ENCODE peak calls at places on chromosomes 12 and 14, in five cellular contexts. One of them, this sample, is unnamed.

GRCh38 chr14:34355584-34356266 is 106.3 kb downstream of the SPTSSA start:
- DNase-seq in hippocampal formation: peak; percentile 57
- DNase-seq in GM03348: peak; percentile 46
- DNase-seq in posterior cingulate gyrus: no peak
- DNase-seq in stimulated activated CD8-positive, alpha-beta memory T cell treated with anti-CD3 and anti-CD28 coated beads, Interleukin-15, amount 100 ng/mL, for 24 hours: no peak
- DNase-seq in this sample: no peak

GRCh38 chr12:105729931-105730330 is 399.4 kb downstream of the C12orf75 start:
- DNase-seq in hippocampal formation: no peak
- DNase-seq in GM03348: no peak
- DNase-seq in posterior cingulate gyrus: no peak
- DNase-seq in stimulated activated CD8-positive, alpha-beta memory T cell treated with anti-CD3 and anti-CD28 coated beads, Interleukin-15, amount 100 ng/mL, for 24 hours: no peak
- DNase-seq in this sample: no peak

GRCh38 chr12:115012861-115013667 is 329.1 kb upstream of the TBX3 start:
- DNase-seq in hippocampal formation: no peak
- DNase-seq in GM03348: no peak
- DNase-seq in posterior cingulate gyrus: no peak
- DNase-seq in stimulated activated CD8-positive, alpha-beta memory T cell treated with anti-CD3 and anti-CD28 coated beads, Interleukin-15, amount 100 ng/mL, for 24 hours: no peak
- DNase-seq in this sample: no peak

GRCh38 chr12:96751626-96752025 is 155.4 kb upstream of the NEDD1 start:
- DNase-seq in hippocampal formation: no peak
- DNase-seq in GM03348: no peak
- DNase-seq in posterior cingulate gyrus: no peak
- DNase-seq in stimulated activated CD8-positive, alpha-beta memory T cell treated with anti-CD3 and anti-CD28 coated beads, Interleukin-15, amount 100 ng/mL, for 24 hours: no peak
- DNase-seq in this sample: no peak

GRCh38 chr12:118136559-118137003 is 657 bp downstream of the PEBP1 start:
- DNase-seq in hippocampal formation: no peak
- DNase-seq in GM03348: peak; percentile 62
- DNase-seq in posterior cingulate gyrus: peak; percentile 85
- DNase-seq in stimulated activated CD8-positive, alpha-beta memory T cell treated with anti-CD3 and anti-CD28 coated beads, Interleukin-15, amount 100 ng/mL, for 24 hours: peak; percentile 12
- DNase-seq in this sample: no peak

GRCh38 chr14:99775351-99775750 is 17.9 kb upstream of the EML1 start:
- DNase-seq in hippocampal formation: no peak
- DNase-seq in GM03348: no peak
- DNase-seq in posterior cingulate gyrus: peak; percentile 68
- DNase-seq in stimulated activated CD8-positive, alpha-beta memory T cell treated with anti-CD3 and anti-CD28 coated beads, Interleukin-15, amount 100 ng/mL, for 24 hours: no peak
- DNase-seq in this sample: no peak

GRCh38 chr12:68375701-68376469 is 43.7 kb upstream of the MDM1 start:
- DNase-seq in hippocampal formation: no peak
- DNase-seq in GM03348: no peak
- DNase-seq in posterior cingulate gyrus: no peak
- DNase-seq in stimulated activated CD8-positive, alpha-beta memory T cell treated with anti-CD3 and anti-CD28 coated beads, Interleukin-15, amount 100 ng/mL, for 24 hours: no peak
- DNase-seq in this sample: no peak

GRCh38 chr12:114369088-114369487 is 36.9 kb downstream of the TBX5 start:
- DNase-seq in hippocampal formation: no peak
- DNase-seq in GM03348: peak; percentile 47
- DNase-seq in posterior cingulate gyrus: no peak
- DNase-seq in stimulated activated CD8-positive, alpha-beta memory T cell treated with anti-CD3 and anti-CD28 coated beads, Interleukin-15, amount 100 ng/mL, for 24 hours: no peak
- DNase-seq in this sample: no peak

GRCh38 chr12:129310346-129310745 is 457.1 kb downstream of the GLT1D1 start:
- DNase-seq in hippocampal formation: no peak
- DNase-seq in GM03348: no peak
- DNase-seq in posterior cingulate gyrus: no peak
- DNase-seq in stimulated activated CD8-positive, alpha-beta memory T cell treated with anti-CD3 and anti-CD28 coated beads, Interleukin-15, amount 100 ng/mL, for 24 hours: no peak
- DNase-seq in this sample: no peak

GRCh38 chr12:57850924-57851323 is 4.4 kb upstream of the CTDSP2 start:
- DNase-seq in hippocampal formation: no peak
- DNase-seq in GM03348: no peak
- DNase-seq in posterior cingulate gyrus: no peak
- DNase-seq in stimulated activated CD8-positive, alpha-beta memory T cell treated with anti-CD3 and anti-CD28 coated beads, Interleukin-15, amount 100 ng/mL, for 24 hours: no peak
- DNase-seq in this sample: peak; percentile 33

GRCh38 chr14:97177635-97178034 is 380.5 kb downstream of the VRK1 start:
- DNase-seq in hippocampal formation: no peak
- DNase-seq in GM03348: no peak
- DNase-seq in posterior cingulate gyrus: no peak
- DNase-seq in stimulated activated CD8-positive, alpha-beta memory T cell treated with anti-CD3 and anti-CD28 coated beads, Interleukin-15, amount 100 ng/mL, for 24 hours: no peak
- DNase-seq in this sample: no peak

GRCh38 chr14:61438860-61439765 is 117.7 kb downstream of the PRKCH start:
- DNase-seq in hippocampal formation: peak; percentile 26
- DNase-seq in GM03348: peak; percentile 29
- DNase-seq in posterior cingulate gyrus: no peak
- DNase-seq in stimulated activated CD8-positive, alpha-beta memory T cell treated with anti-CD3 and anti-CD28 coated beads, Interleukin-15, amount 100 ng/mL, for 24 hours: no peak
- DNase-seq in this sample: peak; percentile 92

GRCh38 chr12:95204141-95204866 is 13.0 kb downstream of the FGD6 start:
- DNase-seq in hippocampal formation: no peak
- DNase-seq in GM03348: peak; percentile 56
- DNase-seq in posterior cingulate gyrus: no peak
- DNase-seq in stimulated activated CD8-positive, alpha-beta memory T cell treated with anti-CD3 and anti-CD28 coated beads, Interleukin-15, amount 100 ng/mL, for 24 hours: no peak
- DNase-seq in this sample: peak; percentile 37

GRCh38 chr12:70367268-70368141 is 1.4 kb downstream of the KCNMB4 start:
- DNase-seq in hippocampal formation: no peak
- DNase-seq in GM03348: peak; percentile 15
- DNase-seq in posterior cingulate gyrus: no peak
- DNase-seq in stimulated activated CD8-positive, alpha-beta memory T cell treated with anti-CD3 and anti-CD28 coated beads, Interleukin-15, amount 100 ng/mL, for 24 hours: no peak
- DNase-seq in this sample: no peak

GRCh38 chr14:31027847-31028246 is 1.7 kb upstream of the STRN3 start:
- DNase-seq in hippocampal formation: no peak
- DNase-seq in GM03348: peak; percentile 20
- DNase-seq in posterior cingulate gyrus: no peak
- DNase-seq in stimulated activated CD8-positive, alpha-beta memory T cell treated with anti-CD3 and anti-CD28 coated beads, Interleukin-15, amount 100 ng/mL, for 24 hours: no peak
- DNase-seq in this sample: no peak

GRCh38 chr12:122965851-122966742 is at the start of gene ABCB9:
- DNase-seq in hippocampal formation: peak; percentile 76
- DNase-seq in GM03348: peak; percentile 98
- DNase-seq in posterior cingulate gyrus: peak; percentile 97
- DNase-seq in stimulated activated CD8-positive, alpha-beta memory T cell treated with anti-CD3 and anti-CD28 coated beads, Interleukin-15, amount 100 ng/mL, for 24 hours: peak; percentile 88
- DNase-seq in this sample: peak; percentile 89